ENCODE peak calls at places on chromosomes 12 and 14, in ten cellular contexts. One of them, this sample, is unnamed.

GRCh38 chr14:82075566-82075965 is 541.9 kb upstream of the SEL1L start:
- DNase-seq in neuronal stem cell: peak
- DNase-seq in naive B cell: no peak
- DNase-seq in activated CD4-positive, CD25-positive, alpha-beta regulatory T cell treated with anti-CD3 and anti-CD28 coated beads, Interleukin-2, amount 50 U/mL, for 16 hours: no peak
- DNase-seq in GM20000: peak
- DNase-seq in non-pigmented ciliary epithelial cell: no peak
- DNase-seq in fibroblast of the aortic adventitia: no peak
- DNase-seq in astrocyte: no peak
- DNase-seq in activated CD8-positive, alpha-beta memory T cell treated with anti-CD3 and anti-CD28 coated beads, Interleukin-2, amount 50 U/mL, for 48 hours: no peak
- DNase-seq in ELR: peak
- DNase-seq in this sample: peak

GRCh38 chr14:90968025-90968424 is 92.4 kb downstream of the RPS6KA5 start:
- DNase-seq in neuronal stem cell: no peak
- DNase-seq in naive B cell: no peak
- DNase-seq in activated CD4-positive, CD25-positive, alpha-beta regulatory T cell treated with anti-CD3 and anti-CD28 coated beads, Interleukin-2, amount 50 U/mL, for 16 hours: no peak
- DNase-seq in GM20000: no peak
- DNase-seq in non-pigmented ciliary epithelial cell: no peak
- DNase-seq in fibroblast of the aortic adventitia: peak
- DNase-seq in astrocyte: peak
- DNase-seq in activated CD8-positive, alpha-beta memory T cell treated with anti-CD3 and anti-CD28 coated beads, Interleukin-2, amount 50 U/mL, for 48 hours: no peak
- DNase-seq in ELR: peak
- DNase-seq in this sample: no peak

GRCh38 chr12:53011889-53012288 is 5.6 kb downstream of the EIF4B start:
- DNase-seq in neuronal stem cell: no peak
- DNase-seq in naive B cell: no peak
- DNase-seq in activated CD4-positive, CD25-positive, alpha-beta regulatory T cell treated with anti-CD3 and anti-CD28 coated beads, Interleukin-2, amount 50 U/mL, for 16 hours: no peak
- DNase-seq in GM20000: no peak
- DNase-seq in non-pigmented ciliary epithelial cell: no peak
- DNase-seq in fibroblast of the aortic adventitia: no peak
- DNase-seq in astrocyte: no peak
- DNase-seq in activated CD8-positive, alpha-beta memory T cell treated with anti-CD3 and anti-CD28 coated beads, Interleukin-2, amount 50 U/mL, for 48 hours: no peak
- DNase-seq in ELR: no peak
- DNase-seq in this sample: no peak

GRCh38 chr14:28867571-28867970 is 101.0 kb downstream of the FOXG1 start:
- DNase-seq in neuronal stem cell: no peak
- DNase-seq in naive B cell: no peak
- DNase-seq in activated CD4-positive, CD25-positive, alpha-beta regulatory T cell treated with anti-CD3 and anti-CD28 coated beads, Interleukin-2, amount 50 U/mL, for 16 hours: no peak
- DNase-seq in GM20000: no peak
- DNase-seq in non-pigmented ciliary epithelial cell: peak
- DNase-seq in fibroblast of the aortic adventitia: peak
- DNase-seq in astrocyte: peak
- DNase-seq in activated CD8-positive, alpha-beta memory T cell treated with anti-CD3 and anti-CD28 coated beads, Interleukin-2, amount 50 U/mL, for 48 hours: no peak
- DNase-seq in ELR: no peak
- DNase-seq in this sample: no peak

GRCh38 chr12:65666876-65667275 is 157.4 kb upstream of the HMGA2 start:
- DNase-seq in neuronal stem cell: no peak
- DNase-seq in naive B cell: no peak
- DNase-seq in activated CD4-positive, CD25-positive, alpha-beta regulatory T cell treated with anti-CD3 and anti-CD28 coated beads, Interleukin-2, amount 50 U/mL, for 16 hours: no peak
- DNase-seq in GM20000: peak
- DNase-seq in non-pigmented ciliary epithelial cell: no peak
- DNase-seq in fibroblast of the aortic adventitia: peak
- DNase-seq in astrocyte: peak
- DNase-seq in activated CD8-positive, alpha-beta memory T cell treated with anti-CD3 and anti-CD28 coated beads, Interleukin-2, amount 50 U/mL, for 48 hours: no peak
- DNase-seq in ELR: peak
- DNase-seq in this sample: no peak

GRCh38 chr14:23543403-23543802 is 8.2 kb downstream of the ZFHX2 start:
- DNase-seq in neuronal stem cell: no peak
- DNase-seq in naive B cell: no peak
- DNase-seq in activated CD4-positive, CD25-positive, alpha-beta regulatory T cell treated with anti-CD3 and anti-CD28 coated beads, Interleukin-2, amount 50 U/mL, for 16 hours: no peak
- DNase-seq in GM20000: no peak
- DNase-seq in non-pigmented ciliary epithelial cell: no peak
- DNase-seq in fibroblast of the aortic adventitia: no peak
- DNase-seq in astrocyte: no peak
- DNase-seq in activated CD8-positive, alpha-beta memory T cell treated with anti-CD3 and anti-CD28 coated beads, Interleukin-2, amount 50 U/mL, for 48 hours: no peak
- DNase-seq in ELR: no peak
- DNase-seq in this sample: no peak

GRCh38 chr12:6635856-6636521 is at the start of gene LPAR5:
- DNase-seq in neuronal stem cell: no peak
- DNase-seq in naive B cell: peak
- DNase-seq in activated CD4-positive, CD25-positive, alpha-beta regulatory T cell treated with anti-CD3 and anti-CD28 coated beads, Interleukin-2, amount 50 U/mL, for 16 hours: no peak
- DNase-seq in GM20000: peak
- DNase-seq in non-pigmented ciliary epithelial cell: no peak
- DNase-seq in fibroblast of the aortic adventitia: peak
- DNase-seq in astrocyte: peak
- DNase-seq in activated CD8-positive, alpha-beta memory T cell treated with anti-CD3 and anti-CD28 coated beads, Interleukin-2, amount 50 U/mL, for 48 hours: peak
- DNase-seq in ELR: peak
- DNase-seq in this sample: no peak

GRCh38 chr14:86462193-86462592 is 932.2 kb downstream of the FLRT2 start:
- DNase-seq in neuronal stem cell: no peak
- DNase-seq in naive B cell: no peak
- DNase-seq in activated CD4-positive, CD25-positive, alpha-beta regulatory T cell treated with anti-CD3 and anti-CD28 coated beads, Interleukin-2, amount 50 U/mL, for 16 hours: no peak
- DNase-seq in GM20000: no peak
- DNase-seq in non-pigmented ciliary epithelial cell: no peak
- DNase-seq in fibroblast of the aortic adventitia: peak
- DNase-seq in astrocyte: no peak
- DNase-seq in activated CD8-positive, alpha-beta memory T cell treated with anti-CD3 and anti-CD28 coated beads, Interleukin-2, amount 50 U/mL, for 48 hours: no peak
- DNase-seq in ELR: peak
- DNase-seq in this sample: no peak

GRCh38 chr12:107992870-107993451 is 136.1 kb upstream of the WSCD2 start:
- DNase-seq in neuronal stem cell: peak
- DNase-seq in naive B cell: no peak
- DNase-seq in activated CD4-positive, CD25-positive, alpha-beta regulatory T cell treated with anti-CD3 and anti-CD28 coated beads, Interleukin-2, amount 50 U/mL, for 16 hours: no peak
- DNase-seq in GM20000: peak
- DNase-seq in non-pigmented ciliary epithelial cell: no peak
- DNase-seq in fibroblast of the aortic adventitia: peak
- DNase-seq in astrocyte: peak
- DNase-seq in activated CD8-positive, alpha-beta memory T cell treated with anti-CD3 and anti-CD28 coated beads, Interleukin-2, amount 50 U/mL, for 48 hours: no peak
- DNase-seq in ELR: peak
- DNase-seq in this sample: no peak

GRCh38 chr12:121983546-121984205 is 38.0 kb upstream of the BCL7A start:
- DNase-seq in neuronal stem cell: no peak
- DNase-seq in naive B cell: peak
- DNase-seq in activated CD4-positive, CD25-positive, alpha-beta regulatory T cell treated with anti-CD3 and anti-CD28 coated beads, Interleukin-2, amount 50 U/mL, for 16 hours: no peak
- DNase-seq in GM20000: no peak
- DNase-seq in non-pigmented ciliary epithelial cell: no peak
- DNase-seq in fibroblast of the aortic adventitia: no peak
- DNase-seq in astrocyte: no peak
- DNase-seq in activated CD8-positive, alpha-beta memory T cell treated with anti-CD3 and anti-CD28 coated beads, Interleukin-2, amount 50 U/mL, for 48 hours: no peak
- DNase-seq in ELR: no peak
- DNase-seq in this sample: no peak

GRCh38 chr14:93785423-93785822 is 2.9 kb downstream of the PRIMA1 start:
- DNase-seq in neuronal stem cell: no peak
- DNase-seq in naive B cell: no peak
- DNase-seq in activated CD4-positive, CD25-positive, alpha-beta regulatory T cell treated with anti-CD3 and anti-CD28 coated beads, Interleukin-2, amount 50 U/mL, for 16 hours: no peak
- DNase-seq in GM20000: no peak
- DNase-seq in non-pigmented ciliary epithelial cell: no peak
- DNase-seq in fibroblast of the aortic adventitia: no peak
- DNase-seq in astrocyte: no peak
- DNase-seq in activated CD8-positive, alpha-beta memory T cell treated with anti-CD3 and anti-CD28 coated beads, Interleukin-2, amount 50 U/mL, for 48 hours: no peak
- DNase-seq in ELR: no peak
- DNase-seq in this sample: no peak

GRCh38 chr12:34298176-34298970 is 276.1 kb downstream of the ALG10 start:
- DNase-seq in neuronal stem cell: no peak
- DNase-seq in naive B cell: no peak
- DNase-seq in activated CD4-positive, CD25-positive, alpha-beta regulatory T cell treated with anti-CD3 and anti-CD28 coated beads, Interleukin-2, amount 50 U/mL, for 16 hours: no peak
- DNase-seq in GM20000: no peak
- DNase-seq in non-pigmented ciliary epithelial cell: no peak
- DNase-seq in fibroblast of the aortic adventitia: no peak
- DNase-seq in astrocyte: no peak
- DNase-seq in activated CD8-positive, alpha-beta memory T cell treated with anti-CD3 and anti-CD28 coated beads, Interleukin-2, amount 50 U/mL, for 48 hours: no peak
- DNase-seq in ELR: no peak
- DNase-seq in this sample: no peak

GRCh38 chr14:55107766-55108554 is 21.1 kb upstream of the LGALS3 start:
- DNase-seq in neuronal stem cell: no peak
- DNase-seq in naive B cell: no peak
- DNase-seq in activated CD4-positive, CD25-positive, alpha-beta regulatory T cell treated with anti-CD3 and anti-CD28 coated beads, Interleukin-2, amount 50 U/mL, for 16 hours: no peak
- DNase-seq in GM20000: peak
- DNase-seq in non-pigmented ciliary epithelial cell: peak
- DNase-seq in fibroblast of the aortic adventitia: peak
- DNase-seq in astrocyte: peak
- DNase-seq in activated CD8-positive, alpha-beta memory T cell treated with anti-CD3 and anti-CD28 coated beads, Interleukin-2, amount 50 U/mL, for 48 hours: peak
- DNase-seq in ELR: peak
- DNase-seq in this sample: no peak

GRCh38 chr12:1796515-1797010 is 23.8 kb upstream of the LRTM2 start:
- DNase-seq in neuronal stem cell: no peak
- DNase-seq in naive B cell: peak
- DNase-seq in activated CD4-positive, CD25-positive, alpha-beta regulatory T cell treated with anti-CD3 and anti-CD28 coated beads, Interleukin-2, amount 50 U/mL, for 16 hours: no peak
- DNase-seq in GM20000: peak
- DNase-seq in non-pigmented ciliary epithelial cell: no peak
- DNase-seq in fibroblast of the aortic adventitia: no peak
- DNase-seq in astrocyte: no peak
- DNase-seq in activated CD8-positive, alpha-beta memory T cell treated with anti-CD3 and anti-CD28 coated beads, Interleukin-2, amount 50 U/mL, for 48 hours: peak
- DNase-seq in ELR: peak
- DNase-seq in this sample: no peak